ENCODE peak calls at places on chromosomes 6 and 20, in five cellular contexts. One of them, this sample, is unnamed.

GRCh38 chr6:92541457-92542060 is 877.8 kb downstream of the EPHA7 start:
- DNase-seq in HepG2: no peak
- DNase-seq in HCT116: no peak
- DNase-seq in H1: no peak
- DNase-seq in K562: no peak
- DNase-seq in this sample: no peak

GRCh38 chr20:15058836-15059235 is 721.4 kb upstream of the FLRT3 start:
- DNase-seq in K562: no peak
- DNase-seq in HCT116: no peak
- DNase-seq in HepG2: no peak
- DNase-seq in H1: no peak
- DNase-seq in this sample: no peak

GRCh38 chr6:52262620-52263344 is 18.5 kb upstream of the IL17F start:
- DNase-seq in H1: no peak
- DNase-seq in K562: no peak
- DNase-seq in HCT116: no peak
- DNase-seq in HepG2: no peak
- DNase-seq in this sample: no peak

GRCh38 chr6:125789576-125790402 is 971 bp upstream of the NCOA7 start:
- DNase-seq in HCT116: no peak
- DNase-seq in H1: peak
- DNase-seq in HepG2: peak
- DNase-seq in K562: peak
- DNase-seq in this sample: no peak

GRCh38 chr6:46521464-46521971 is 30.3 kb upstream of the RCAN2 start:
- DNase-seq in H1: no peak
- DNase-seq in HCT116: no peak
- DNase-seq in K562: no peak
- DNase-seq in HepG2: no peak
- DNase-seq in this sample: no peak

GRCh38 chr6:153831350-153832078 is 207.5 kb upstream of the OPRM1 start:
- DNase-seq in HepG2: no peak
- DNase-seq in H1: no peak
- DNase-seq in K562: no peak
- DNase-seq in HCT116: no peak
- DNase-seq in this sample: peak

GRCh38 chr20:22866757-22867425 is 168.2 kb upstream of the SSTR4 start:
- DNase-seq in H1: no peak
- DNase-seq in HCT116: no peak
- DNase-seq in HepG2: no peak
- DNase-seq in K562: no peak
- DNase-seq in this sample: no peak

GRCh38 chr6:390914-391558 is 516 bp upstream of the IRF4 start:
- DNase-seq in H1: peak
- DNase-seq in HCT116: no peak
- DNase-seq in HepG2: no peak
- DNase-seq in K562: no peak
- DNase-seq in this sample: peak

GRCh38 chr20:34017610-34018009 is 23.9 kb downstream of the RALY start:
- DNase-seq in HCT116: no peak
- DNase-seq in K562: no peak
- DNase-seq in H1: no peak
- DNase-seq in HepG2: no peak
- DNase-seq in this sample: no peak

GRCh38 chr20:58308680-58309527 is 611 bp upstream of the RAB22A start:
- DNase-seq in HCT116: no peak
- DNase-seq in K562: peak
- DNase-seq in H1: peak
- DNase-seq in HepG2: no peak
- DNase-seq in this sample: no peak

GRCh38 chr6:71473908-71474307 is 185.3 kb downstream of the OGFRL1 start:
- DNase-seq in K562: no peak
- DNase-seq in HCT116: no peak
- DNase-seq in HepG2: no peak
- DNase-seq in H1: no peak
- DNase-seq in this sample: no peak

GRCh38 chr6:110221738-110222137 is 41.5 kb downstream of the CDC40 start:
- DNase-seq in K562: no peak
- DNase-seq in H1: no peak
- DNase-seq in HepG2: no peak
- DNase-seq in HCT116: no peak
- DNase-seq in this sample: no peak

GRCh38 chr6:33375143-33375649 is 16.4 kb upstream of the KIFC1 start:
- DNase-seq in HepG2: no peak
- DNase-seq in K562: no peak
- DNase-seq in H1: no peak
- DNase-seq in HCT116: no peak
- DNase-seq in this sample: no peak

GRCh38 chr6:42279966-42280629 is 62.4 kb upstream of the MRPS10 start:
- DNase-seq in H1: no peak
- DNase-seq in K562: no peak
- DNase-seq in HCT116: no peak
- DNase-seq in HepG2: no peak
- DNase-seq in this sample: no peak

GRCh38 chr6:89799756-89800155 is 19.8 kb downstream of the MDN1 start:
- DNase-seq in HepG2: no peak
- DNase-seq in HCT116: no peak
- DNase-seq in H1: no peak
- DNase-seq in K562: no peak
- DNase-seq in this sample: no peak

GRCh38 chr20:14449323-14449722 is 111.9 kb upstream of the FLRT3 start:
- DNase-seq in K562: no peak
- DNase-seq in H1: no peak
- DNase-seq in HepG2: no peak
- DNase-seq in HCT116: no peak
- DNase-seq in this sample: no peak

DNA sequence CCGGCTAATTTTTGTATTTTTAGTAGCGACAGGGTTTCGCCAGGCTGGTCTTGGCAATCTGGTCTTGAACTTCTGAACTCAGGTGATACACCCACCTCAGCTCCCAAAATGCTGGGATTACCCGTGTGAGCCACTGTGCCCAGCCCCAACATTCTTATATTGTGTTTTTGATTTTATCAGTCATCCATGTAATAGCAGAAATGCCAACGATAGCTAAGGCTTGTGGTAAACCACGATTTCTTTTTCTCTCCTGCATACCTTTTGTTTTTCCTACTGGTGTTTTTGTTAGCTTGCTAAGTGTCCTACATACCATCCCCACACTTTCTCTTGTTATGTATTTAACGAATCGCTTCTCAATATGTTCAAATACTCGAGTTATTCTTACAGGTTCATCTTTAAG is 12.1 kb downstream of the PHACTR2 start:
- DNase-seq in H1: no peak
- DNase-seq in HCT116: no peak
- DNase-seq in K562: no peak
- DNase-seq in HepG2: no peak
- DNase-seq in this sample: no peak
- H3K9ac ChIP-seq in H1: no peak
- H3K9ac ChIP-seq in HCT116: no peak
- H3K9ac ChIP-seq in K562: no peak
- H3K9ac ChIP-seq in HepG2: no peak
- H3K9ac ChIP-seq in this sample: no peak

DNA sequence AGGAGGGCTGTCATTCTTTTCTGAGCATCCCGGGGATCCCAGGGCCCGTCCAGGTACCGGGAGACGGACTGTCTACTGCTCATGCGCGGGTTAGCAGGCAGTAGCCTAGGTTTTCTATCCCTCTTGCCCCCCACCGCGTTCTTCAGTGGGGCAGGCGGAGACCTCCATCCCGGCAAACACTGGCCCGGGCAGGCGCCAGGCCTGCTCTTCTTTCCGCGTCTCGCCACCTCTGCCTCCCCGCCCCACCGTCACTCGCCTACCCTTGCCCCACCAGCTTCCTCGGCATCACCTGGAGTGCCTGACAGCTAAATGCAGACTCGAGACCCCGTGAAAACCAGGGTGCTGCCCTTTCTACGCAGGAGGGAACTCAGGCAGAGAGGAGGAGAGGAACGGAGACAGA is 1937.7 kb upstream of the DEFB115 start:
- DNase-seq in HCT116: no peak
- DNase-seq in H1: no peak
- DNase-seq in K562: no peak
- DNase-seq in HepG2: no peak
- DNase-seq in this sample: no peak
- TF ChIP-seq YY1 in HCT116: no peak
- TF ChIP-seq YY1 in H1: no peak
- TF ChIP-seq YY1 in K562: no peak
- TF ChIP-seq YY1 in HepG2: no peak
- TF ChIP-seq YY1 in this sample: no peak

GRCh38 chr6:118350881-118351430 is 197.1 kb upstream of the PLN start:
- DNase-seq in H1: no peak
- DNase-seq in HepG2: no peak
- DNase-seq in K562: no peak
- DNase-seq in HCT116: no peak
- DNase-seq in this sample: no peak

GRCh38 chr6:118353564-118353963 is 194.5 kb upstream of the PLN start:
- DNase-seq in HCT116: no peak
- DNase-seq in HepG2: no peak
- DNase-seq in H1: no peak
- DNase-seq in K562: no peak
- DNase-seq in this sample: no peak

GRCh38 chr6:118356054-118356453 is 192.0 kb upstream of the PLN start:
- DNase-seq in HepG2: no peak
- DNase-seq in HCT116: no peak
- DNase-seq in H1: no peak
- DNase-seq in K562: no peak
- DNase-seq in this sample: no peak

GRCh38 chr6:118356686-118357085 is 191.4 kb upstream of the PLN start:
- DNase-seq in HCT116: no peak
- DNase-seq in K562: no peak
- DNase-seq in HepG2: no peak
- DNase-seq in H1: no peak
- DNase-seq in this sample: no peak

DNA sequence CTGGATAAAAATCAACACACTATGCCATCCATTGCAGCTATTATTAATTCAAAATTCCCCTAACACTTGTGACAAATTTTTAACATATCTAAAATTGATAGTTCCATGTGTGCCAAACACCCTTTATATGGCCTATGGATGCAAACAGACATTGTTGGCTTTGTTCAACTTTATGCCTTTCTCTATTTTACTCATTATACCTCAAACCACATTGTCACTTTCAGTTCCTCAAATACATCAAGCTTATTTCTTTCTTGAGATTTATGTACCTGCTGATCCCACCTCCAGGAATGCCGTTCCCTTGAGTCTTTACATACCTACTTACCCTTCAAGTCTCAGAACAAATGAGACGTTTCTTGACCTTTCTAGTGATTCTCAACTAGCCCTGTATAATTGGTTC is 193.5 kb upstream of the PLN start:
- DNase-seq in HCT116: no peak
- DNase-seq in H1: no peak
- DNase-seq in K562: no peak
- DNase-seq in HepG2: no peak
- DNase-seq in this sample: no peak
- H3K9ac ChIP-seq in HCT116: no peak
- H3K9ac ChIP-seq in H1: no peak
- H3K9ac ChIP-seq in K562: no peak
- H3K9ac ChIP-seq in HepG2: no peak
- H3K9ac ChIP-seq in this sample: no peak

GRCh38 chr6:111487656-111488055 is 4.6 kb upstream of the REV3L start:
- DNase-seq in H1: no peak
- DNase-seq in HepG2: no peak
- DNase-seq in K562: no peak
- DNase-seq in HCT116: no peak
- DNase-seq in this sample: no peak
- TF ChIP-seq YY1 in H1: no peak
- TF ChIP-seq YY1 in HepG2: no peak
- TF ChIP-seq YY1 in K562: no peak
- TF ChIP-seq YY1 in HCT116: no peak
- TF ChIP-seq YY1 in this sample: no peak

GRCh38 chr20:32522525-32522774 is 62.7 kb downstream of the NOL4L start:
- DNase-seq in HepG2: no peak
- DNase-seq in K562: no peak
- DNase-seq in H1: no peak
- DNase-seq in HCT116: no peak
- DNase-seq in this sample: no peak
- H3K9ac ChIP-seq in HepG2: no peak
- H3K9ac ChIP-seq in K562: peak
- H3K9ac ChIP-seq in H1: no peak
- H3K9ac ChIP-seq in HCT116: no peak
- H3K9ac ChIP-seq in this sample: peak

DNA sequence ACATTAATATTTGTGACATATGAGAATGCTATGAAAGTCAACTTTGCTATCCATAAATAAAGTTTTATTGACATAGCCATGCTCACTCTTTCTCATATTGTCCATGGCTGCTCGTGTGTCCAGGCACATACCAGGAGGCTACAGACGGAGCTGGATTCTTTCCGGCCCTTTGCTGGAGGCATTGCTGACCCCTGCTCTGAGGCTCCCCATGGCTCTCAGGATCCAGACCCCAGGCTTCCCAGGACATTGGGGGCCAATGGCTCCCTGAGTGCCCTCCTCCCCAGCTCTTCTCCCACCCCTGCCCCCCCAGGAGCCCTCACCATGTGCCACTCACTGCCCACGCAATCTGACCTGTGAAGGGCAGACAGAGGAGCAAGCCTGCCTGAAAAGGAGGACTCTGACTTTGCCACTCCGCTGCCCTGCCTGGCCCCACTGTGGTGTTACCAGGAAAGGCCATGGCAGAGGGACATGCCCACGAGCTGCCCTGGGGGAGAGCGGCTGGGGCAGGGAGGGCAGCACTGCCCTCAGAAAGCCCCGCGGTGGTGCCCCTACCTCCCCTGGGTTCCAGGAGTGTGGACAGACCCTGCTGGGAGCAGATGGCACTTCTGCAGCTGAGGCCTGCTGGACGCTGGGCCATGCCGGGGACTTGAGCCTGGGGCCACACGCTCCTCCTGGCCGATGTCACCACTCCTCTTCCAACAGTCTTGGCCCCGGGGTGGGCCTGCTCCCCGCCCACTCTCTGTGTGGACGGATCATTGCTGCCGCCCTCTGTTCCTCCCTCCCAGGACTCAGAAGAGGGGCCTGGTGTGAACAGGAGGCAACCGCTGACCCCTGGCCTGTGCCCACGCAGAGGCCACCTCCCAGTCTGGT is 97.8 kb upstream of the BHLHE23 start:
- DNase-seq in H1: no peak
- DNase-seq in K562: no peak
- DNase-seq in HepG2: no peak
- DNase-seq in HCT116: no peak
- DNase-seq in this sample: no peak
- TF ChIP-seq YY1 in H1: no peak
- TF ChIP-seq YY1 in K562: no peak
- TF ChIP-seq YY1 in HepG2: no peak
- TF ChIP-seq YY1 in HCT116: no peak
- TF ChIP-seq YY1 in this sample: no peak

GRCh38 chr6:87917861-87918260 is 129.8 kb upstream of the SPACA1 start:
- DNase-seq in HCT116: no peak
- DNase-seq in K562: no peak
- DNase-seq in HepG2: no peak
- DNase-seq in H1: no peak
- DNase-seq in this sample: no peak

GRCh38 chr6:87919001-87919400 is 128.6 kb upstream of the SPACA1 start:
- DNase-seq in HepG2: no peak
- DNase-seq in K562: no peak
- DNase-seq in HCT116: no peak
- DNase-seq in H1: no peak
- DNase-seq in this sample: no peak

GRCh38 chr6:87920245-87920644 is 127.4 kb upstream of the SPACA1 start:
- DNase-seq in H1: no peak
- DNase-seq in K562: no peak
- DNase-seq in HepG2: no peak
- DNase-seq in HCT116: no peak
- DNase-seq in this sample: no peak

GRCh38 chr6:87918461-87918941 is 129.1 kb upstream of the SPACA1 start:
- DNase-seq in HCT116: no peak
- DNase-seq in HepG2: no peak
- DNase-seq in H1: no peak
- DNase-seq in K562: no peak
- DNase-seq in this sample: no peak

GRCh38 chr6:87919416-87919815 is 128.2 kb upstream of the SPACA1 start:
- DNase-seq in H1: no peak
- DNase-seq in HCT116: no peak
- DNase-seq in K562: no peak
- DNase-seq in HepG2: no peak
- DNase-seq in this sample: no peak
- H3K9ac ChIP-seq in H1: no peak
- H3K9ac ChIP-seq in HCT116: no peak
- H3K9ac ChIP-seq in K562: no peak
- H3K9ac ChIP-seq in HepG2: no peak
- H3K9ac ChIP-seq in this sample: no peak